ENCODE peak calls at places on chromosomes 13 and 19, in four cellular contexts. D is HCT116, E is neural progenitor cell, X is astrocyte. F is an unnamed sample.

GRCh38 chr19:39403331-39404312 is 3.0 kb upstream of the ZFP36 start:
- DNase-seq in D (peak), E (peak), X (peak), F (peak)

GRCh38 chr19:33325920-33326319 is 23.6 kb upstream of the CEBPA start:
- DNase-seq in D (no peak), E (no peak), X (peak), F (no peak)

GRCh38 chr13:96792736-96793444 is 201.4 kb downstream of the OXGR1 start:
- DNase-seq in D (no peak), E (no peak), X (no peak), F (no peak)

GRCh38 chr19:3684817-3685410 is 15.4 kb downstream of the PIP5K1C start:
- DNase-seq in D (no peak), E (no peak), X (no peak), F (no peak)

GRCh38 chr19:4343056-4343844 is at the start of gene MPND:
- DNase-seq in D (peak), E (peak), X (peak), F (peak)

GRCh38 chr13:51760592-51760991 is 43.4 kb downstream of the DHRS12 start:
- DNase-seq in D (no peak), E (no peak), X (peak), F (no peak)

GRCh38 chr13:74187564-74187963 is 53.4 kb upstream of the KLF12 start:
- DNase-seq in D (no peak), E (no peak), X (no peak), F (no peak)

GRCh38 chr13:51738226-51738905 is 65.6 kb downstream of the DHRS12 start:
- DNase-seq in D (no peak), E (no peak), X (no peak), F (no peak)

GRCh38 chr19:709196-709964 is 645 bp downstream of the PALM start:
- DNase-seq in D (no peak), E (peak), X (no peak), F (no peak)

GRCh38 chr13:97141564-97142005 is 80.5 kb upstream of the MBNL2 start:
- DNase-seq in D (peak), E (peak), X (peak), F (no peak)

GRCh38 chr19:34237939-34238338 is 16.4 kb upstream of the GARRE1 start:
- DNase-seq in D (no peak), E (no peak), X (no peak), F (no peak)

GRCh38 chr19:34601071-34601470 is 75.9 kb downstream of the SCGB2B2 start:
- DNase-seq in D (no peak), E (no peak), X (no peak), F (no peak)

GRCh38 chr19:18282021-18282787 is 782 bp upstream of the JUND start:
- DNase-seq in D (no peak), E (peak), X (peak), F (no peak)

GRCh38 chr13:29511980-29512379 is 83.5 kb downstream of the SLC7A1 start:
- DNase-seq in D (no peak), E (no peak), X (peak), F (no peak)

GRCh38 chr19:29798783-29799182 is 13.0 kb upstream of the CCNE1 start:
- DNase-seq in D (no peak), E (no peak), X (peak), F (no peak)

GRCh38 chr13:79883216-79883615 is 402.3 kb downstream of the NDFIP2 start:
- DNase-seq in D (no peak), E (no peak), X (no peak), F (no peak)

GRCh38 chr13:111116830-111117229 is 1.7 kb downstream of the ARHGEF7 start:
- DNase-seq in D (no peak), E (no peak), X (no peak), F (no peak)

GRCh38 chr13:47415048-47415447 is 518.2 kb upstream of the HTR2A start:
- DNase-seq in D (no peak), E (no peak), X (peak), F (no peak)

GRCh38 chr19:13841339-13842293 is 35.3 kb upstream of the NANOS3 start:
- DNase-seq in D (no peak), E (no peak), X (no peak), F (peak)

GRCh38 chr13:51364404-51365008 is 25.0 kb downstream of the SERPINE3 start:
- DNase-seq in D (no peak), E (no peak), X (peak), F (no peak)

GRCh38 chr13:101998129-101998528 is 403.7 kb downstream of the FGF14 start:
- DNase-seq in D (no peak), E (no peak), X (no peak), F (no peak)

GRCh38 chr13:40591091-40591490 is 75.3 kb downstream of the FOXO1 start:
- DNase-seq in D (no peak), E (no peak), X (no peak), F (no peak)

GRCh38 chr13:32456591-32456990 is 28.7 kb upstream of the N4BP2L1 start:
- DNase-seq in D (no peak), E (no peak), X (no peak), F (no peak)

GRCh38 chr19:39413903-39414608 is 1.6 kb downstream of the PLEKHG2 start:
- DNase-seq in D (no peak), E (peak), X (no peak), F (peak)

GRCh38 chr13:60369242-60369641 is 27.8 kb upstream of the TDRD3 start:
- DNase-seq in D (no peak), E (no peak), X (no peak), F (peak)

GRCh38 chr19:55355213-55355821 is 798 bp upstream of the COX6B2 start:
- DNase-seq in D (no peak), E (peak), X (no peak), F (no peak)

GRCh38 chr13:78497702-78498319 is 105.5 kb downstream of the POU4F1 start:
- DNase-seq in D (no peak), E (no peak), X (no peak), F (no peak)

GRCh38 chr13:44396963-44397580 is 23.4 kb downstream of the SERP2 start:
- DNase-seq in D (no peak), E (peak), X (peak), F (no peak)

GRCh38 chr13:30679483-30680330 is 55.6 kb upstream of the ALOX5AP start:
- DNase-seq in D (no peak), E (peak), X (no peak), F (peak)

GRCh38 chr19:29483944-29484581 is 41.7 kb upstream of the VSTM2B start:
- DNase-seq in D (no peak), E (no peak), X (no peak), F (no peak)

GRCh38 chr13:26618726-26619125 is 61.2 kb downstream of the WASF3 start:
- DNase-seq in D (no peak), E (no peak), X (peak), F (no peak)

GRCh38 chr13:84606616-84607015 is 724.3 kb upstream of the SLITRK1 start:
- DNase-seq in D (no peak), E (no peak), X (peak), F (no peak)

GRCh38 chr13:39269411-39269810 is 231.2 kb downstream of the NHLRC3 start:
- DNase-seq in D (no peak), E (no peak), X (no peak), F (no peak)

GRCh38 chr19:48607359-48607755 is 815 bp downstream of the SPACA4 start:
- DNase-seq in D (no peak), E (no peak), X (no peak), F (no peak)
- H3K9ac ChIP-seq in D (no peak), E (no peak), X (no peak), F (no peak)

DNA sequence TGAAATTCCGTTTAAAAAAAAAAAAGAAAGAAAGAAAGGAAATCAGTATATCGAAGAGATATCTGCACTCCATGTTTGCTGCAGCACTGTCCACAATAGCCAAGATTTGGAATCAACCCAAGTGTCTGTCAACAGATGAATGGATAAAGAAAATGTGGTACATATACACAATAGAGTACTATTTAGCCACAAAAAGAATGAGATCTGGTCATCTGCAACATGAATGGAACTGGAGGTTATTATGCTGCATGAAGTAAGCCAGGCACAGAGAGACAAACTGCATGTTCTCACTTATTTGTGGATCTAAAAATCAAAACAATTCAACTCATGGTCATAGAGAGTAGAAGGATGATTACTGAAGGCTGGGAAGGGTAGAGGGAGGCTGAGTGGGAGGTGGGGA is 16.3 kb downstream of the ZNF565 start:
- DNase-seq in D (no peak), E (no peak), X (no peak), F (no peak)
- H3K9ac ChIP-seq in D (no peak), E (no peak), X (no peak), F (no peak)

DNA sequence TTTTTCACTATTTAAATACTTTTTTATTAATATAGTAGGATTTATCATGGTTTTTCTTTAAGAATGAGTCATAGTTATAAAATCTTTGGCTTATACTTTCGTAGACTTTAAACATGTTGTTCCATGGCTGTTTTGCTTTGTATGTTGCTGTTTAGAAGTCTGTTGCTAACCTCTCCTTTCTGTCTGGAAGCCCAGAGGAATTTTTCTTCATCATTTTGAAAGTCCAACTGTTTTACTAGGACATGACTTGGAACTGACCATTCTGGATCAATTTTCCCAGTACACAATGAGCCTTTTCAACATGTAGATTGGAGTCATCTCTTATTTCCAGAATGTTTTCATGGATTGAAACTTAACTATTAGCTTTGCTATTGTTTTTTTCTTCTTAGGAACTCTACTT is 7.9 kb downstream of the CAB39L start:
- DNase-seq in D (no peak), E (no peak), X (peak), F (no peak)
- H3K9ac ChIP-seq in D (no peak), E (no peak), X (no peak), F (no peak)

GRCh38 chr19:45514376-45515051 is 7.2 kb downstream of the VASP start:
- DNase-seq in D (no peak), E (no peak), X (no peak), F (no peak)
- H3K9ac ChIP-seq in D (peak), E (no peak), X (no peak), F (peak)

F was measured in Karpas-422.